ENCODE peak calls at places on chromosomes 7 and 10, in nine cellular contexts. One of them, this sample, is unnamed.

GRCh38 chr7:80165177-80165576 is 30.5 kb downstream of the GNAI1 start:
- DNase-seq in GM12878: no peak
- DNase-seq in lower lobe of right lung: no peak
- DNase-seq in cardiac septum: no peak
- DNase-seq in pancreas: no peak
- DNase-seq in fibroblast of mammary gland: no peak
- DNase-seq in central memory CD4-positive, alpha-beta T cell: no peak
- DNase-seq in left ventricle myocardium inferior: no peak
- DNase-seq in epithelial cell of prostate: no peak
- DNase-seq in this sample: no peak

GRCh38 chr7:43647772-43648643 is 65.1 kb downstream of the STK17A start:
- DNase-seq in GM12878: peak
- DNase-seq in lower lobe of right lung: peak
- DNase-seq in cardiac septum: peak
- DNase-seq in pancreas: peak
- DNase-seq in fibroblast of mammary gland: peak
- DNase-seq in central memory CD4-positive, alpha-beta T cell: peak
- DNase-seq in left ventricle myocardium inferior: peak
- DNase-seq in epithelial cell of prostate: peak
- DNase-seq in this sample: peak

GRCh38 chr7:139990142-139990535 is 72.6 kb downstream of the PARP12 start:
- DNase-seq in GM12878: no peak
- DNase-seq in lower lobe of right lung: no peak
- DNase-seq in cardiac septum: no peak
- DNase-seq in pancreas: no peak
- DNase-seq in fibroblast of mammary gland: no peak
- DNase-seq in central memory CD4-positive, alpha-beta T cell: no peak
- DNase-seq in left ventricle myocardium inferior: no peak
- DNase-seq in epithelial cell of prostate: no peak
- DNase-seq in this sample: no peak

GRCh38 chr10:96850825-96851224 is 18.7 kb downstream of the LCOR start:
- DNase-seq in GM12878: no peak
- DNase-seq in lower lobe of right lung: no peak
- DNase-seq in cardiac septum: no peak
- DNase-seq in pancreas: no peak
- DNase-seq in fibroblast of mammary gland: peak
- DNase-seq in central memory CD4-positive, alpha-beta T cell: no peak
- DNase-seq in left ventricle myocardium inferior: no peak
- DNase-seq in epithelial cell of prostate: no peak
- DNase-seq in this sample: peak

GRCh38 chr10:7302393-7303054 is 108.3 kb downstream of the SFMBT2 start:
- DNase-seq in GM12878: no peak
- DNase-seq in lower lobe of right lung: no peak
- DNase-seq in cardiac septum: no peak
- DNase-seq in pancreas: no peak
- DNase-seq in fibroblast of mammary gland: peak
- DNase-seq in central memory CD4-positive, alpha-beta T cell: no peak
- DNase-seq in left ventricle myocardium inferior: no peak
- DNase-seq in epithelial cell of prostate: peak
- DNase-seq in this sample: no peak

GRCh38 chr7:153518201-153518984 is 533.8 kb upstream of the DPP6 start:
- DNase-seq in GM12878: no peak
- DNase-seq in lower lobe of right lung: no peak
- DNase-seq in cardiac septum: no peak
- DNase-seq in pancreas: no peak
- DNase-seq in fibroblast of mammary gland: no peak
- DNase-seq in central memory CD4-positive, alpha-beta T cell: no peak
- DNase-seq in left ventricle myocardium inferior: no peak
- DNase-seq in epithelial cell of prostate: no peak
- DNase-seq in this sample: no peak

GRCh38 chr10:104517946-104518345 is 123.1 kb upstream of the SORCS3 start:
- DNase-seq in GM12878: no peak
- DNase-seq in lower lobe of right lung: no peak
- DNase-seq in cardiac septum: no peak
- DNase-seq in pancreas: no peak
- DNase-seq in fibroblast of mammary gland: no peak
- DNase-seq in central memory CD4-positive, alpha-beta T cell: no peak
- DNase-seq in left ventricle myocardium inferior: no peak
- DNase-seq in epithelial cell of prostate: no peak
- DNase-seq in this sample: no peak

GRCh38 chr10:22552888-22553378 is 161.4 kb downstream of the PIP4K2A start:
- DNase-seq in GM12878: no peak
- DNase-seq in lower lobe of right lung: no peak
- DNase-seq in cardiac septum: no peak
- DNase-seq in pancreas: no peak
- DNase-seq in fibroblast of mammary gland: peak
- DNase-seq in central memory CD4-positive, alpha-beta T cell: no peak
- DNase-seq in left ventricle myocardium inferior: no peak
- DNase-seq in epithelial cell of prostate: no peak
- DNase-seq in this sample: no peak

GRCh38 chr7:47942132-47942531 is 6.1 kb downstream of the PKD1L1 start:
- DNase-seq in GM12878: no peak
- DNase-seq in lower lobe of right lung: no peak
- DNase-seq in cardiac septum: no peak
- DNase-seq in pancreas: no peak
- DNase-seq in fibroblast of mammary gland: no peak
- DNase-seq in central memory CD4-positive, alpha-beta T cell: no peak
- DNase-seq in left ventricle myocardium inferior: no peak
- DNase-seq in epithelial cell of prostate: no peak
- DNase-seq in this sample: no peak

GRCh38 chr10:125161570-125162139 is 1.3 kb upstream of the CTBP2 start:
- DNase-seq in GM12878: no peak
- DNase-seq in lower lobe of right lung: peak
- DNase-seq in cardiac septum: no peak
- DNase-seq in pancreas: no peak
- DNase-seq in fibroblast of mammary gland: peak
- DNase-seq in central memory CD4-positive, alpha-beta T cell: no peak
- DNase-seq in left ventricle myocardium inferior: no peak
- DNase-seq in epithelial cell of prostate: no peak
- DNase-seq in this sample: peak

GRCh38 chr7:6536899-6537298 is 14.4 kb downstream of the GRID2IP start:
- DNase-seq in GM12878: no peak
- DNase-seq in lower lobe of right lung: no peak
- DNase-seq in cardiac septum: no peak
- DNase-seq in pancreas: no peak
- DNase-seq in fibroblast of mammary gland: no peak
- DNase-seq in central memory CD4-positive, alpha-beta T cell: no peak
- DNase-seq in left ventricle myocardium inferior: no peak
- DNase-seq in epithelial cell of prostate: no peak
- DNase-seq in this sample: peak

GRCh38 chr7:42082144-42082543 is 154.9 kb downstream of the GLI3 start:
- DNase-seq in GM12878: no peak
- DNase-seq in lower lobe of right lung: no peak
- DNase-seq in cardiac septum: no peak
- DNase-seq in pancreas: no peak
- DNase-seq in fibroblast of mammary gland: peak
- DNase-seq in central memory CD4-positive, alpha-beta T cell: no peak
- DNase-seq in left ventricle myocardium inferior: no peak
- DNase-seq in epithelial cell of prostate: no peak
- DNase-seq in this sample: peak

GRCh38 chr7:42198296-42198695 is 38.7 kb downstream of the GLI3 start:
- DNase-seq in GM12878: no peak
- DNase-seq in lower lobe of right lung: no peak
- DNase-seq in cardiac septum: no peak
- DNase-seq in pancreas: no peak
- DNase-seq in fibroblast of mammary gland: peak
- DNase-seq in central memory CD4-positive, alpha-beta T cell: no peak
- DNase-seq in left ventricle myocardium inferior: no peak
- DNase-seq in epithelial cell of prostate: peak
- DNase-seq in this sample: no peak

GRCh38 chr7:5139998-5140397 is 50.0 kb upstream of the WIPI2 start:
- DNase-seq in GM12878: peak
- DNase-seq in lower lobe of right lung: no peak
- DNase-seq in cardiac septum: no peak
- DNase-seq in pancreas: no peak
- DNase-seq in fibroblast of mammary gland: peak
- DNase-seq in central memory CD4-positive, alpha-beta T cell: no peak
- DNase-seq in left ventricle myocardium inferior: no peak
- DNase-seq in epithelial cell of prostate: no peak
- DNase-seq in this sample: peak

GRCh38 chr10:59825932-59826331 is 72.7 kb upstream of the MRLN start:
- DNase-seq in GM12878: no peak
- DNase-seq in lower lobe of right lung: no peak
- DNase-seq in cardiac septum: no peak
- DNase-seq in pancreas: no peak
- DNase-seq in fibroblast of mammary gland: no peak
- DNase-seq in central memory CD4-positive, alpha-beta T cell: no peak
- DNase-seq in left ventricle myocardium inferior: no peak
- DNase-seq in epithelial cell of prostate: no peak
- DNase-seq in this sample: no peak

GRCh38 chr7:69739906-69740545 is 141.8 kb downstream of the AUTS2 start:
- DNase-seq in GM12878: peak
- DNase-seq in lower lobe of right lung: no peak
- DNase-seq in cardiac septum: no peak
- DNase-seq in pancreas: no peak
- DNase-seq in fibroblast of mammary gland: peak
- DNase-seq in central memory CD4-positive, alpha-beta T cell: no peak
- DNase-seq in left ventricle myocardium inferior: peak
- DNase-seq in epithelial cell of prostate: no peak
- DNase-seq in this sample: no peak

GRCh38 chr10:79073784-79074432 is 5.1 kb downstream of the ZMIZ1 start:
- DNase-seq in GM12878: no peak
- DNase-seq in lower lobe of right lung: peak
- DNase-seq in cardiac septum: no peak
- DNase-seq in pancreas: peak
- DNase-seq in fibroblast of mammary gland: peak
- DNase-seq in central memory CD4-positive, alpha-beta T cell: no peak
- DNase-seq in left ventricle myocardium inferior: peak
- DNase-seq in epithelial cell of prostate: no peak
- DNase-seq in this sample: peak

GRCh38 chr10:117448840-117449239 is 73.6 kb upstream of the PDZD8 start:
- DNase-seq in GM12878: no peak
- DNase-seq in lower lobe of right lung: no peak
- DNase-seq in cardiac septum: no peak
- DNase-seq in pancreas: no peak
- DNase-seq in fibroblast of mammary gland: no peak
- DNase-seq in central memory CD4-positive, alpha-beta T cell: no peak
- DNase-seq in left ventricle myocardium inferior: no peak
- DNase-seq in epithelial cell of prostate: no peak
- DNase-seq in this sample: no peak

GRCh38 chr7:116232920-116233319 is 22.6 kb downstream of the TES start:
- DNase-seq in GM12878: no peak
- DNase-seq in lower lobe of right lung: no peak
- DNase-seq in cardiac septum: no peak
- DNase-seq in pancreas: no peak
- DNase-seq in fibroblast of mammary gland: peak
- DNase-seq in central memory CD4-positive, alpha-beta T cell: no peak
- DNase-seq in left ventricle myocardium inferior: no peak
- DNase-seq in epithelial cell of prostate: no peak
- DNase-seq in this sample: no peak

GRCh38 chr7:24851791-24852190 is 94.5 kb upstream of the GSDME start:
- DNase-seq in GM12878: no peak
- DNase-seq in lower lobe of right lung: no peak
- DNase-seq in cardiac septum: no peak
- DNase-seq in pancreas: no peak
- DNase-seq in fibroblast of mammary gland: peak
- DNase-seq in central memory CD4-positive, alpha-beta T cell: no peak
- DNase-seq in left ventricle myocardium inferior: no peak
- DNase-seq in epithelial cell of prostate: peak
- DNase-seq in this sample: no peak

GRCh38 chr7:42593860-42594259 is 318.0 kb downstream of the C7orf25 start:
- DNase-seq in GM12878: no peak
- DNase-seq in lower lobe of right lung: no peak
- DNase-seq in cardiac septum: no peak
- DNase-seq in pancreas: no peak
- DNase-seq in fibroblast of mammary gland: no peak
- DNase-seq in central memory CD4-positive, alpha-beta T cell: no peak
- DNase-seq in left ventricle myocardium inferior: no peak
- DNase-seq in epithelial cell of prostate: no peak
- DNase-seq in this sample: no peak

GRCh38 chr7:151808296-151809155 is 68.4 kb downstream of the PRKAG2 start:
- DNase-seq in GM12878: no peak
- DNase-seq in lower lobe of right lung: peak
- DNase-seq in cardiac septum: no peak
- DNase-seq in pancreas: no peak
- DNase-seq in fibroblast of mammary gland: no peak
- DNase-seq in central memory CD4-positive, alpha-beta T cell: no peak
- DNase-seq in left ventricle myocardium inferior: no peak
- DNase-seq in epithelial cell of prostate: no peak
- DNase-seq in this sample: no peak

GRCh38 chr7:139960158-139960557 is 102.6 kb downstream of the PARP12 start:
- DNase-seq in GM12878: no peak
- DNase-seq in lower lobe of right lung: no peak
- DNase-seq in cardiac septum: no peak
- DNase-seq in pancreas: no peak
- DNase-seq in fibroblast of mammary gland: peak
- DNase-seq in central memory CD4-positive, alpha-beta T cell: no peak
- DNase-seq in left ventricle myocardium inferior: no peak
- DNase-seq in epithelial cell of prostate: no peak
- DNase-seq in this sample: no peak

GRCh38 chr7:55187701-55188491 is 169.1 kb downstream of the EGFR start:
- DNase-seq in GM12878: no peak
- DNase-seq in lower lobe of right lung: no peak
- DNase-seq in cardiac septum: no peak
- DNase-seq in pancreas: no peak
- DNase-seq in fibroblast of mammary gland: no peak
- DNase-seq in central memory CD4-positive, alpha-beta T cell: no peak
- DNase-seq in left ventricle myocardium inferior: peak
- DNase-seq in epithelial cell of prostate: no peak
- DNase-seq in this sample: peak

GRCh38 chr7:97503367-97504094 is 228.4 kb upstream of the TAC1 start:
- DNase-seq in GM12878: no peak
- DNase-seq in lower lobe of right lung: no peak
- DNase-seq in cardiac septum: no peak
- DNase-seq in pancreas: no peak
- DNase-seq in fibroblast of mammary gland: no peak
- DNase-seq in central memory CD4-positive, alpha-beta T cell: no peak
- DNase-seq in left ventricle myocardium inferior: no peak
- DNase-seq in epithelial cell of prostate: no peak
- DNase-seq in this sample: no peak

GRCh38 chr10:93991596-93992284 is 2.0 kb upstream of the PLCE1 start:
- DNase-seq in GM12878: no peak
- DNase-seq in lower lobe of right lung: no peak
- DNase-seq in cardiac septum: peak
- DNase-seq in pancreas: peak
- DNase-seq in fibroblast of mammary gland: peak
- DNase-seq in central memory CD4-positive, alpha-beta T cell: no peak
- DNase-seq in left ventricle myocardium inferior: peak
- DNase-seq in epithelial cell of prostate: no peak
- DNase-seq in this sample: peak

GRCh38 chr7:90655566-90655965 is 59.4 kb downstream of the CDK14 start:
- DNase-seq in GM12878: no peak
- DNase-seq in lower lobe of right lung: no peak
- DNase-seq in cardiac septum: no peak
- DNase-seq in pancreas: no peak
- DNase-seq in fibroblast of mammary gland: peak
- DNase-seq in central memory CD4-positive, alpha-beta T cell: no peak
- DNase-seq in left ventricle myocardium inferior: no peak
- DNase-seq in epithelial cell of prostate: peak
- DNase-seq in this sample: no peak

GRCh38 chr7:130888468-130888867 is 154.5 kb upstream of the KLF14 start:
- DNase-seq in GM12878: no peak
- DNase-seq in lower lobe of right lung: no peak
- DNase-seq in cardiac septum: no peak
- DNase-seq in pancreas: no peak
- DNase-seq in fibroblast of mammary gland: no peak
- DNase-seq in central memory CD4-positive, alpha-beta T cell: no peak
- DNase-seq in left ventricle myocardium inferior: no peak
- DNase-seq in epithelial cell of prostate: no peak
- DNase-seq in this sample: no peak

GRCh38 chr7:26428571-26428970 is 136.9 kb downstream of the SNX10 start:
- DNase-seq in GM12878: no peak
- DNase-seq in lower lobe of right lung: no peak
- DNase-seq in cardiac septum: no peak
- DNase-seq in pancreas: no peak
- DNase-seq in fibroblast of mammary gland: no peak
- DNase-seq in central memory CD4-positive, alpha-beta T cell: no peak
- DNase-seq in left ventricle myocardium inferior: no peak
- DNase-seq in epithelial cell of prostate: no peak
- DNase-seq in this sample: no peak

GRCh38 chr10:101224060-101224909 is 5.0 kb downstream of the LBX1 start:
- DNase-seq in GM12878: no peak
- DNase-seq in lower lobe of right lung: no peak
- DNase-seq in cardiac septum: no peak
- DNase-seq in pancreas: no peak
- DNase-seq in fibroblast of mammary gland: no peak
- DNase-seq in central memory CD4-positive, alpha-beta T cell: no peak
- DNase-seq in left ventricle myocardium inferior: no peak
- DNase-seq in epithelial cell of prostate: no peak
- DNase-seq in this sample: peak

GRCh38 chr7:92485974-92486373 is 8.2 kb upstream of the ERVW-1 start:
- DNase-seq in GM12878: no peak
- DNase-seq in lower lobe of right lung: no peak
- DNase-seq in cardiac septum: no peak
- DNase-seq in pancreas: no peak
- DNase-seq in fibroblast of mammary gland: no peak
- DNase-seq in central memory CD4-positive, alpha-beta T cell: no peak
- DNase-seq in left ventricle myocardium inferior: no peak
- DNase-seq in epithelial cell of prostate: no peak
- DNase-seq in this sample: peak